ENCODE peak calls at places on chromosomes 2 and 18, in ten cellular contexts. X is cardiac muscle cell; T is progenitor cell of endocrine pancreas; C is A549; O is CD4-positive, alpha-beta T cell; V is adrenal gland; P is endodermal cell; A is memory B cell; Q is iris pigment epithelial cell; M is activated CD8-positive, alpha-beta memory T cell treated with anti-CD3 and anti-CD28 coated beads, Interleukin-2, amount 50 U/mL, for 48 hours. W is an unnamed sample.

GRCh38 chr2:166180951-166181812 is 53.4 kb upstream of the SCN1A start:
- DNase-seq in X (peak), T (peak), C (peak), O (no peak), V (peak), P (peak), A (peak), Q (peak), M (peak), W (no peak)

GRCh38 chr2:16625201-16625729 is 40.4 kb downstream of the CYRIA start:
- DNase-seq in X (peak), T (no peak), C (no peak), O (no peak), V (peak), P (peak), A (no peak), Q (no peak), M (no peak), W (no peak)

GRCh38 chr2:171788316-171788993 is 101.2 kb downstream of the DYNC1I2 start:
- DNase-seq in X (no peak), T (no peak), C (no peak), O (no peak), V (no peak), P (peak), A (no peak), Q (no peak), M (no peak), W (no peak)

GRCh38 chr2:71682341-71682740 is 229.0 kb downstream of the DYSF start:
- DNase-seq in X (no peak), T (no peak), C (no peak), O (no peak), V (no peak), P (no peak), A (no peak), Q (no peak), M (no peak), W (no peak)

GRCh38 chr18:57397440-57397839 is 37.7 kb upstream of the ONECUT2 start:
- DNase-seq in X (no peak), T (no peak), C (peak), O (no peak), V (no peak), P (no peak), A (no peak), Q (peak), M (no peak), W (no peak)

GRCh38 chr2:104504331-104505073 is 349.4 kb upstream of the POU3F3 start:
- DNase-seq in X (no peak), T (no peak), C (no peak), O (no peak), V (no peak), P (peak), A (no peak), Q (no peak), M (no peak), W (no peak)

GRCh38 chr2:165402142-165402541 is 67.4 kb upstream of the CSRNP3 start:
- DNase-seq in X (no peak), T (no peak), C (no peak), O (no peak), V (no peak), P (no peak), A (no peak), Q (no peak), M (no peak), W (no peak)

GRCh38 chr18:62018761-62019041 is 125.9 kb upstream of the RNF152 start:
- DNase-seq in X (no peak), T (no peak), C (no peak), O (no peak), V (no peak), P (no peak), A (no peak), Q (no peak), M (no peak), W (no peak)